ENCODE peak calls at places on chromosomes 2 and 18, in four cellular contexts. X, U, T and A are unnamed samples.

GRCh38 chr2:236631361-236632291 is 62.0 kb downstream of the ACKR3 start:
- DNase-seq in T (no peak), X (no peak), U (no peak), A (peak; percentile 16)

GRCh38 chr2:176419591-176420071 is 150.4 kb downstream of the MTX2 start:
- DNase-seq in U (no peak), X (no peak), T (no peak), A (no peak)

GRCh38 chr2:128319457-128319772 is 747 bp upstream of the HS6ST1 start:
- DNase-seq in U (no peak), T (no peak), X (no peak), A (no peak)

GRCh38 chr2:70140978-70141753 is 49.7 kb downstream of the C2orf42 start:
- DNase-seq in X (peak; percentile 83), U (no peak), T (peak; percentile 74), A (peak; percentile 95)

GRCh38 chr18:45997689-45998088 is 30.6 kb upstream of the EPG5 start:
- DNase-seq in U (no peak), T (no peak), X (no peak), A (no peak)

GRCh38 chr2:160493227-160494028 is at the start of gene RBMS1:
- DNase-seq in X (peak; percentile 77), T (peak; percentile 40), U (peak; percentile 34), A (peak; percentile 91)

GRCh38 chr2:113376248-113376934 is 61.1 kb upstream of the ZNG1B start:
- DNase-seq in X (no peak), T (no peak), U (no peak), A (no peak)

GRCh38 chr18:5975111-5975622 is 79.8 kb upstream of the TMEM200C start:
- DNase-seq in X (peak; percentile 44), U (no peak), T (no peak), A (peak; percentile 29)

GRCh38 chr18:44696892-44697291 is 16.2 kb downstream of the SETBP1 start:
- DNase-seq in U (no peak), X (no peak), T (peak; percentile 69), A (peak; percentile 64)

GRCh38 chr2:178110681-178111080 is 1.6 kb upstream of the RBM45 start:
- DNase-seq in T (no peak), U (no peak), X (no peak), A (no peak)

GRCh38 chr2:222292738-222293134 is 6.1 kb downstream of the PAX3 start:
- DNase-seq in X (no peak), T (no peak), U (no peak), A (peak; percentile 46)

GRCh38 chr2:162041465-162041864 is 32.5 kb downstream of the DPP4 start:
- DNase-seq in X (no peak), T (no peak), U (no peak), A (no peak)

GRCh38 chr18:37654034-37654433 is 88.4 kb upstream of the CELF4 start:
- DNase-seq in T (no peak), U (no peak), X (no peak), A (peak; percentile 60)

GRCh38 chr18:28095041-28095440 is 81.9 kb downstream of the CDH2 start:
- DNase-seq in X (no peak), T (no peak), U (no peak), A (no peak)

GRCh38 chr2:232988444-232988843 is 24.6 kb downstream of the NGEF start:
- DNase-seq in X (peak; percentile 44), T (no peak), U (no peak), A (peak; percentile 73)

GRCh38 chr2:44949329-44950151 is 8.0 kb downstream of the SIX3 start:
- DNase-seq in T (no peak), X (no peak), U (no peak), A (peak; percentile 86)

GRCh38 chr2:220503446-220503845 is 876.0 kb downstream of the SLC4A3 start:
- DNase-seq in X (no peak), T (no peak), U (no peak), A (no peak)

GRCh38 chr2:151922845-151923666 is 94.8 kb upstream of the ARL5A start:
- DNase-seq in U (no peak), T (peak; percentile 86), X (peak; percentile 83), A (no peak)

GRCh38 chr2:172021074-172021931 is 21.6 kb downstream of the METAP1D start:
- DNase-seq in U (no peak), X (no peak), T (no peak), A (peak; percentile 70)

GRCh38 chr2:239821694-239822075 is 203.5 kb downstream of the NDUFA10 start:
- DNase-seq in U (no peak), X (no peak), T (no peak), A (peak; percentile 22)

GRCh38 chr2:32798841-32799240 is 147.9 kb upstream of the LTBP1 start:
- DNase-seq in U (no peak), T (no peak), X (no peak), A (no peak)

GRCh38 chr2:212892193-212892592 is 259.2 kb downstream of the IKZF2 start:
- DNase-seq in U (no peak), X (peak; percentile 35), T (no peak), A (peak; percentile 55)

GRCh38 chr2:226274143-226274542 is 525.5 kb downstream of the IRS1 start:
- DNase-seq in T (no peak), U (no peak), X (no peak), A (no peak)

GRCh38 chr2:69767034-69767433 is 25.1 kb downstream of the ANXA4 start:
- DNase-seq in T (no peak), X (no peak), U (no peak), A (no peak)

GRCh38 chr18:54033087-54033486 is 191.4 kb downstream of the MBD2 start:
- DNase-seq in X (no peak), T (no peak), U (no peak), A (no peak)

GRCh38 chr2:174013310-174013751 is 48.2 kb upstream of the SP3 start:
- DNase-seq in U (no peak), T (peak; percentile 52), X (peak; percentile 48), A (no peak)

GRCh38 chr2:109129356-109129920 is 433 bp downstream of the SH3RF3 start:
- DNase-seq in X (peak; percentile 74), U (no peak), T (no peak), A (peak; percentile 74)

GRCh38 chr18:37266290-37266689 is 299.3 kb downstream of the CELF4 start:
- DNase-seq in X (no peak), T (no peak), U (no peak), A (peak; percentile 85)

GRCh38 chr2:113058998-113059960 is at the start of gene IL36RN:
- DNase-seq in X (no peak), U (no peak), T (no peak), A (no peak)